ENCODE peak calls at places on chromosomes 6 and 20, in four cellular contexts. One of them, this sample, is unnamed.

GRCh38 chr6:163741743-163742363 is 327.3 kb downstream of the QKI start:
- DNase-seq in H1: no peak
- DNase-seq in IMR-90: no peak
- DNase-seq in H9: no peak
- DNase-seq in this sample: no peak

GRCh38 chr6:14658030-14658429 is 540.5 kb downstream of the CD83 start:
- DNase-seq in H1: no peak
- DNase-seq in IMR-90: no peak
- DNase-seq in H9: no peak
- DNase-seq in this sample: no peak

GRCh38 chr6:165184192-165184979 is 125.0 kb downstream of the C6orf118 start:
- DNase-seq in H1: no peak
- DNase-seq in IMR-90: no peak
- DNase-seq in H9: no peak
- DNase-seq in this sample: no peak

GRCh38 chr20:35387334-35387733 is 24.4 kb downstream of the UQCC1 start:
- DNase-seq in H1: no peak
- DNase-seq in IMR-90: peak
- DNase-seq in H9: no peak
- DNase-seq in this sample: no peak

GRCh38 chr6:108604156-108604555 is 43.4 kb downstream of the FOXO3 start:
- DNase-seq in H1: no peak
- DNase-seq in IMR-90: no peak
- DNase-seq in H9: no peak
- DNase-seq in this sample: no peak

GRCh38 chr6:11298651-11299420 is 66.4 kb upstream of the NEDD9 start:
- DNase-seq in H1: peak
- DNase-seq in IMR-90: no peak
- DNase-seq in H9: peak
- DNase-seq in this sample: peak

GRCh38 chr6:137488736-137489409 is 5.3 kb downstream of the OLIG3 start:
- DNase-seq in H1: peak
- DNase-seq in IMR-90: no peak
- DNase-seq in H9: peak
- DNase-seq in this sample: peak

GRCh38 chr6:124679392-124679791 is 282.8 kb upstream of the RNF217 start:
- DNase-seq in H1: no peak
- DNase-seq in IMR-90: peak
- DNase-seq in H9: no peak
- DNase-seq in this sample: no peak

GRCh38 chr20:642398-643174 is 10.4 kb downstream of the SRXN1 start:
- DNase-seq in H1: no peak
- DNase-seq in IMR-90: no peak
- DNase-seq in H9: peak
- DNase-seq in this sample: no peak

GRCh38 chr6:17405944-17406245 is 12.5 kb downstream of the CAP2 start:
- DNase-seq in H1: no peak
- DNase-seq in IMR-90: no peak
- DNase-seq in H9: no peak
- DNase-seq in this sample: no peak

GRCh38 chr20:31861346-31862156 is 8.8 kb downstream of the DUSP15 start:
- DNase-seq in H1: peak
- DNase-seq in IMR-90: peak
- DNase-seq in H9: peak
- DNase-seq in this sample: peak

GRCh38 chr20:45783656-45784294 is 7.9 kb downstream of the WFDC3 start:
- DNase-seq in H1: no peak
- DNase-seq in IMR-90: no peak
- DNase-seq in H9: no peak
- DNase-seq in this sample: no peak

GRCh38 chr20:63013207-63013606 is 6.4 kb upstream of the BHLHE23 start:
- DNase-seq in H1: no peak
- DNase-seq in IMR-90: no peak
- DNase-seq in H9: no peak
- DNase-seq in this sample: no peak

GRCh38 chr20:63009988-63010769 is 3.4 kb upstream of the BHLHE23 start:
- DNase-seq in H1: no peak
- DNase-seq in IMR-90: peak
- DNase-seq in H9: no peak
- DNase-seq in this sample: no peak

GRCh38 chr20:63009044-63009961 is 2.5 kb upstream of the BHLHE23 start:
- DNase-seq in H1: peak
- DNase-seq in IMR-90: peak
- DNase-seq in H9: peak
- DNase-seq in this sample: peak

GRCh38 chr20:63014287-63014686 is 7.5 kb upstream of the BHLHE23 start:
- DNase-seq in H1: no peak
- DNase-seq in IMR-90: no peak
- DNase-seq in H9: no peak
- DNase-seq in this sample: no peak

GRCh38 chr20:63011798-63012197 is 5.0 kb upstream of the BHLHE23 start:
- DNase-seq in H1: no peak
- DNase-seq in IMR-90: no peak
- DNase-seq in H9: no peak
- DNase-seq in this sample: no peak
- H3K56ac ChIP-seq in H1: no peak
- H3K56ac ChIP-seq in IMR-90: no peak
- H3K56ac ChIP-seq in H9: no peak
- H3K56ac ChIP-seq in this sample: no peak

GRCh38 chr6:98636941-98637340 is 197.4 kb upstream of the POU3F2 start:
- DNase-seq in H1: no peak
- DNase-seq in IMR-90: no peak
- DNase-seq in H9: no peak
- DNase-seq in this sample: no peak

GRCh38 chr6:98639236-98639635 is 195.1 kb upstream of the POU3F2 start:
- DNase-seq in H1: no peak
- DNase-seq in IMR-90: no peak
- DNase-seq in H9: no peak
- DNase-seq in this sample: no peak

GRCh38 chr6:98634569-98634968 is 199.8 kb upstream of the POU3F2 start:
- DNase-seq in H1: no peak
- DNase-seq in IMR-90: no peak
- DNase-seq in H9: peak
- DNase-seq in this sample: peak

DNA sequence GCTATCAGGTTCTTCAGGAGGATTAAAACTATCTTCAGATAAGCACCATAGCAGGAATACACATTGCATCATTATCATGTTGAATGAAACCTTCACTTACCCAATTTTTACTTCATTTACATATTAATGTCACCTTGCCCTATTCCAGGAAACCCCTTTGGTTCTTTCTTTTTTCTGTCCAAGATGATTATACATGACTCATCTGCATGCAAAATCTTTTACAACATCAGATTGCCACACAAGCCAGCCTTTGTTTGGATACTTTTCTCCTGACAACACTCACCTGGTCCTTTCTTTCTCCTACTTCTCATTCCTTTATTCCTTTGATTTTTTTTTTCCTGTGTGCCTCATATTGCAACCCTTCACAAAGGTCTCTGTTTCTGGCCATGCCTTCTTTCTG is 200.5 kb upstream of the POU3F2 start:
- DNase-seq in H1: no peak
- DNase-seq in IMR-90: no peak
- DNase-seq in H9: no peak
- DNase-seq in this sample: no peak
- H3K56ac ChIP-seq in H1: no peak
- H3K56ac ChIP-seq in IMR-90: no peak
- H3K56ac ChIP-seq in H9: no peak
- H3K56ac ChIP-seq in this sample: peak

GRCh38 chr6:130827247-130828149 is at the start of gene SMLR1:
- DNase-seq in H1: no peak
- DNase-seq in IMR-90: no peak
- DNase-seq in H9: no peak
- DNase-seq in this sample: no peak

GRCh38 chr6:130825772-130826441 is 1.3 kb upstream of the SMLR1 start:
- DNase-seq in H1: peak
- DNase-seq in IMR-90: no peak
- DNase-seq in H9: peak
- DNase-seq in this sample: peak

GRCh38 chr6:130824978-130825694 is 2.1 kb upstream of the SMLR1 start:
- DNase-seq in H1: no peak
- DNase-seq in IMR-90: no peak
- DNase-seq in H9: no peak
- DNase-seq in this sample: no peak

GRCh38 chr6:130826442-130827246 is 562 bp upstream of the SMLR1 start:
- DNase-seq in H1: no peak
- DNase-seq in IMR-90: no peak
- DNase-seq in H9: no peak
- DNase-seq in this sample: no peak

DNA sequence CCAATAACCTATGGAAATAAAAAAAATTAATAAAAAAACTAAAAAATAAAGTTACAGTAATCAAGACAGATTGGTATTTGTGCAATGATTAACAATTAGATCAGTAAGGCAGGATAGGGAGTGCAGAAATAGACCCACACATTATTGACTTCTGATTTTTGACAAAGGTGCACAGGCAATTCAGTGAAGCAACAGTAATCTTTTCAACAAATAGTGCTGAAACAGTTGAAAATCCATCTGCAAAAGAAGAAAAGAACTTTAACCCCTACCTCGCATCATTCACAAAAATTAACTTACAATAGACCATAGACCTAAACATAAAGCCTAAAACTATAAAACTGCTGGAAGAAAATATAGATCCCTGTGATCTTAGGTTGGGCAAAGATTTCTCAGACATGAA is 4.5 kb upstream of the SMLR1 start:
- DNase-seq in H1: no peak
- DNase-seq in IMR-90: no peak
- DNase-seq in H9: no peak
- DNase-seq in this sample: no peak
- H3K56ac ChIP-seq in H1: no peak
- H3K56ac ChIP-seq in IMR-90: no peak
- H3K56ac ChIP-seq in H9: no peak
- H3K56ac ChIP-seq in this sample: no peak

DNA sequence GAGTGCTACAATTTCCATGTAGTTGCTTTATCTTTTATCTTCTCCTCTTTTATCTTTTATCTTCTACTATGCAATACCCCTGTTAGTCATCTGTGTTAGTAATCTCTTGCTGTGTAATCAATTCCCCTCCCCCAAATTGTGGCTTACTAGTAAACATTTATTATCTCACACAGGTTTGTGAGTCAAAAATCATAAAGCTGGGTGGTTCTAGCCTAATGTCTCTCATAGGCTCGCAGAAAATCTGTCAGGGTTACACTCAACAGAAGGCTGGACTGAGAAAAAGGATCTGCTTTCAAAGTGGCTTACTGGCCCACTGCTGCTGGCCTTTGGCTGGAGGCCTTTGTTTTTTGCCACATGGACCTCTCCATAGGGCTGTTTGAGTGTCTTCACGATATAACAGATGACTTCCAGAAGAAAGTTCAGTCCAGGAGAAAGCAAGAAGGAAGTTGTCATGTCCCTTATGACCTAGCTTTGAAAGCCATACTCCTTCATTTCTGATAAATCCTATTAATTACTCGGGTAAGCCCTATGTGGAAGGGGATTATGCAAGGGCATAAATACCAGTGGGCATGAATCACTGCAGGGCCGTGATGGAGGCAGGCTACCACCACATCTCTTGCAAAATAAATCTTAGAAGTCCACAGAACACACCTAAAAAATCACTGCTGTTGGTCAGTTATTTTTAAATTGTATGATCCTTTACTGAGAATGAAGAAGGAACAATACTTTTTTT is 24.5 kb upstream of the PTCHD4 start:
- DNase-seq in H1: no peak
- DNase-seq in IMR-90: peak
- DNase-seq in H9: no peak
- DNase-seq in this sample: peak
- H3K56ac ChIP-seq in H1: no peak
- H3K56ac ChIP-seq in IMR-90: no peak
- H3K56ac ChIP-seq in H9: no peak
- H3K56ac ChIP-seq in this sample: no peak

GRCh38 chr6:56482525-56482924 is 160.2 kb downstream of the DST start:
- DNase-seq in H1: no peak
- DNase-seq in IMR-90: no peak
- DNase-seq in H9: no peak
- DNase-seq in this sample: no peak

GRCh38 chr6:56481957-56482356 is 160.7 kb downstream of the DST start:
- DNase-seq in H1: no peak
- DNase-seq in IMR-90: no peak
- DNase-seq in H9: no peak
- DNase-seq in this sample: no peak

GRCh38 chr6:56478202-56478601 is 164.5 kb downstream of the DST start:
- DNase-seq in H1: no peak
- DNase-seq in IMR-90: no peak
- DNase-seq in H9: no peak
- DNase-seq in this sample: no peak

GRCh38 chr6:56479381-56479780 is 163.3 kb downstream of the DST start:
- DNase-seq in H1: no peak
- DNase-seq in IMR-90: no peak
- DNase-seq in H9: no peak
- DNase-seq in this sample: no peak

DNA sequence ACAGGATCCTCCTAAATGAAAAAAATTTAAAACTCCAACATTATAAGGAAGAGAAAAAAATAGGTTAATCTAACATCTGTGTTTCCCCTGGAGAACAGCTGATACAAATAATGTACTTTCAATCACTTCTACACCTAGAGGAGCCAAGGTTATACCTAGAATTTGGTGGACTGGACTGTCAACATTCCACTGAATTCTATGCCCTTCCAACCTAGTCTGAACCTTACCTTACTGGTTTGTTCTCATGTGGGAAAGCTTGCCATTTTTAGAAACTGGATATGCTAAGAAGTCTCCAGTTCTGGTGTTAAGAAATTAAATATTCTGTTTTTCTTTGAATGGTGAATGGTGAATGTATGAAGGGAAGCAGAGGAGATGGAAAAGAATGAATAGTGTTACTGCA is 162.4 kb downstream of the DST start:
- DNase-seq in H1: no peak
- DNase-seq in IMR-90: no peak
- DNase-seq in H9: no peak
- DNase-seq in this sample: no peak
- H3K56ac ChIP-seq in H1: no peak
- H3K56ac ChIP-seq in IMR-90: no peak
- H3K56ac ChIP-seq in H9: no peak
- H3K56ac ChIP-seq in this sample: no peak

This sample was measured in mesendoderm.